ENCODE peak calls at places on chromosome 19, in ten cellular contexts. S is body of pancreas, A is heart left ventricle, X is lower leg skin, V is IMR-90, K is A549, O is tibial nerve, L is uterus, W is H54, Y is endothelial cell of umbilical vein. R is an unnamed sample.

GRCh38 chr19:35247526-35248309 is 1.1 kb upstream of the LSR start:
- DNase-seq in X (peak; percentile 92), L (no peak), A (no peak), K (peak; percentile 64), W (no peak), Y (no peak), S (peak; percentile 96), O (no peak), V (no peak), R (no peak)

GRCh38 chr19:52942371-52943133 is 19.3 kb upstream of the ZNF888 start:
- DNase-seq in S (peak; percentile 97), W (peak; percentile 83), X (peak; percentile 99), K (no peak), Y (peak; percentile 85), O (peak; percentile 92), A (peak; percentile 96), L (peak; percentile 98), V (peak; percentile 75), R (peak; percentile 97)

GRCh38 chr19:58196911-58197616 is 14.2 kb downstream of the ZNF274 start:
- DNase-seq in S (no peak), K (peak; percentile 62), L (no peak), W (no peak), Y (peak; percentile 38), V (peak; percentile 13), O (no peak), X (no peak), A (no peak), R (no peak)

GRCh38 chr19:34481861-34482379 is 362 bp downstream of the WTIP start:
- DNase-seq in S (no peak), K (peak; percentile 73), Y (peak; percentile 24), O (no peak), W (peak; percentile 61), A (no peak), L (no peak), V (no peak), X (peak; percentile 70), R (no peak)

GRCh38 chr19:16375157-16375935 is 50.7 kb downstream of the KLF2 start:
- DNase-seq in L (no peak), O (no peak), V (no peak), Y (no peak), W (no peak), A (peak; percentile 14), S (no peak), K (no peak), X (no peak), R (no peak)

GRCh38 chr19:6108721-6109633 is 1.3 kb downstream of the RFX2 start:
- DNase-seq in K (peak; percentile 37), L (peak; percentile 80), S (peak; percentile 34), X (peak; percentile 93), V (peak; percentile 66), Y (peak; percentile 72), A (peak; percentile 74), O (peak; percentile 77), W (peak; percentile 26), R (peak; percentile 90)

GRCh38 chr19:2084993-2085720 is 11.0 kb downstream of the MOB3A start:
- DNase-seq in K (no peak), V (no peak), S (no peak), W (no peak), X (peak; percentile 93), L (no peak), A (peak; percentile 87), Y (peak; percentile 34), O (peak; percentile 60), R (peak; percentile 81)

GRCh38 chr19:29687244-29687896 is 22.1 kb downstream of the PLEKHF1 start:
- DNase-seq in O (peak; percentile 67), L (peak; percentile 83), V (peak; percentile 98), A (no peak), W (peak; percentile 56), Y (no peak), X (peak; percentile 93), S (no peak), K (peak; percentile 52), R (peak; percentile 86)

GRCh38 chr19:51136891-51137551 is 5.1 kb upstream of the SIGLEC7 start:
- DNase-seq in A (no peak), V (no peak), Y (no peak), L (no peak), K (no peak), O (peak; percentile 23), S (no peak), W (no peak), X (peak; percentile 81), R (peak; percentile 60)

GRCh38 chr19:49338691-49339363 is 3.6 kb downstream of the CD37 start:
- DNase-seq in W (no peak), L (peak; percentile 75), K (peak; percentile 54), O (no peak), A (peak; percentile 73), Y (peak; percentile 52), V (no peak), X (peak; percentile 95), S (peak; percentile 97), R (peak; percentile 91)

GRCh38 chr19:16593181-16593580 is 21.0 kb upstream of the SLC35E1 start:
- DNase-seq in Y (no peak), L (no peak), V (no peak), W (no peak), K (no peak), X (no peak), A (peak; percentile 35), O (no peak), S (no peak), R (no peak)

GRCh38 chr19:4811328-4812131 is 20.0 kb downstream of the TICAM1 start:
- DNase-seq in O (peak; percentile 91), A (peak; percentile 93), Y (peak; percentile 68), L (peak; percentile 78), X (peak; percentile 97), K (peak; percentile 75), W (peak; percentile 53), V (peak; percentile 45), S (peak; percentile 88), R (peak; percentile 87)

GRCh38 chr19:35990771-35991730 is 3.9 kb upstream of the SDHAF1 start:
- DNase-seq in W (no peak), A (no peak), V (no peak), X (no peak), Y (no peak), L (no peak), O (no peak), K (no peak), S (no peak), R (no peak)

GRCh38 chr19:9934132-9934950 is 2.0 kb downstream of the OLFM2 start:
- DNase-seq in V (peak; percentile 69), A (peak; percentile 85), S (peak; percentile 85), L (peak; percentile 89), K (peak; percentile 75), W (peak; percentile 85), O (peak; percentile 80), Y (peak; percentile 50), X (peak; percentile 97), R (peak; percentile 80)

GRCh38 chr19:3983936-3984583 is 1.2 kb downstream of the EEF2 start:
- DNase-seq in O (no peak), W (no peak), Y (peak; percentile 34), X (no peak), S (peak; percentile 39), L (no peak), A (no peak), V (peak; percentile 47), K (peak; percentile 44), R (peak; percentile 71)

GRCh38 chr19:49553451-49554271 is 25.9 kb downstream of the RCN3 start:
- DNase-seq in S (peak; percentile 82), X (no peak), K (no peak), V (peak; percentile 69), A (no peak), L (no peak), W (peak; percentile 81), Y (peak; percentile 65), O (no peak), R (no peak)

GRCh38 chr19:27972291-27973040 is 1240.5 kb downstream of the UQCRFS1 start:
- DNase-seq in V (no peak), Y (no peak), S (no peak), X (no peak), K (no peak), W (peak; percentile 23), L (no peak), O (no peak), A (no peak), R (no peak)

GRCh38 chr19:42114412-42114811 is 17.8 kb downstream of the POU2F2 start:
- DNase-seq in W (no peak), Y (no peak), X (no peak), S (peak; percentile 61), O (no peak), K (no peak), V (no peak), L (no peak), A (no peak), R (no peak)

GRCh38 chr19:45883881-45884681 is 1.9 kb downstream of the IRF2BP1 start:
- DNase-seq in O (no peak), W (no peak), A (no peak), L (no peak), V (no peak), X (no peak), K (no peak), Y (no peak), S (peak; percentile 44), R (no peak)
- TF ChIP-seq POLR2A in O (no peak), W (no peak), A (no peak), L (no peak), V (no peak), X (no peak), K (no peak), Y (no peak), S (no peak), R (no peak)

DNA sequence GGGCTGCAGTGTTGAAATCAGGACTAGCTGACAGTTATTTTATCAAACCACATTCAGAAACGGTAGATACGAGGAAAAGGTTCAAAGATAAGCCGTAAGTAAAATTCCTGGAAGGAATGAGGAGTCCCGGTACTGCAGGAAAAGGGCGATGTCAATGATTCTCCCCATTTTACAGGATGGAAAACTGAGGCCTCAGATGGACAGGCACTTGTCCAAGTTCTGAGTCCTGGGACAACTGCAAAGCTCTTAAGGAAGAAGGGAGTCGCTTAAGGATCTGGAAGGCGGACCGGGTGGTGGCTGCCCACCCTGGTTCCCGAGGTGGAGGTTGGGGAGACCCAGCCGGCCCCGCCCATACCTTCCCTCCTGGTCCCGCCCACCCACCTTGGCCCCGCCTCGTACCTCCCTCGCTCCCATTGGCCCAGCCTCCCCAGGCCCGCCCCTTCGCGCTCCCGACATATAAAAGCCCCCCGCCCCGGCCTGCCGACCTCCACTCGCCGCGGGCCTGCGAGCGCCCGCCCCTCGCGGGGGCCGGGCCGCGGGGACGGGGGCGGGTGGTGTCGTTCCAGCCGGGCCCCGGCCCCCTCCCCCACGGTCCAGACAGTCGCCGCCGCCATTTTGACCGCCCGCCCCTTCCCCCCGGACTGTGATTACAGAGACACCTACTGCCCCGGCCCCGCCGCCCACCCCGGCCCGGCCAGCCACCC is 587 bp downstream of the RFX1 start:
- DNase-seq in Y (peak; percentile 87), V (peak; percentile 75), L (peak; percentile 91), W (no peak), K (peak; percentile 87), S (peak; percentile 96), X (peak; percentile 98), O (peak; percentile 82), A (peak; percentile 96), R (peak; percentile 96)
- TF ChIP-seq POLR2A in Y (no peak), V (peak; percentile 85), L (peak; percentile 56), W (no peak), K (no peak), S (no peak), X (no peak), O (peak; percentile 27), A (no peak), R (no peak)

GRCh38 chr19:12778020-12778904 is 2.9 kb upstream of the HOOK2 start:
- DNase-seq in O (peak; percentile 63), S (peak; percentile 88), V (peak; percentile 75), X (peak; percentile 94), L (peak; percentile 72), Y (peak; percentile 73), W (no peak), K (peak; percentile 78), A (peak; percentile 90), R (peak; percentile 92)
- TF ChIP-seq POLR2A in O (no peak), S (peak; percentile 55), V (peak; percentile 72), X (no peak), L (peak; percentile 31), Y (no peak), W (peak; percentile 31), K (peak; percentile 34), A (no peak), R (peak; percentile 23)

GRCh38 chr19:11155373-11156120 is at the start of gene SPC24:
- DNase-seq in L (peak; percentile 94), V (peak; percentile 99), Y (peak; percentile 99), A (peak; percentile 97), S (peak; percentile 93), O (peak; percentile 84), K (peak; percentile 97), X (peak; percentile 98), W (peak; percentile 96), R (peak; percentile 98)
- TF ChIP-seq POLR2A in L (peak; percentile 38), V (peak; percentile 35), Y (peak; percentile 55), A (no peak), S (no peak), O (no peak), K (peak; percentile 37), X (no peak), W (peak; percentile 90), R (no peak)